ENCODE peak calls at places on chromosomes 13 and 19, in five cellular contexts. One of them, this sample, is unnamed.

GRCh38 chr13:80751854-80752253 is 410.9 kb upstream of the SPRY2 start:
- DNase-seq in ovary: no peak
- DNase-seq in tibial nerve: no peak
- DNase-seq in stomach: no peak
- DNase-seq in transverse colon: no peak
- DNase-seq in this sample: no peak

GRCh38 chr13:113632706-113633484 is 25.1 kb downstream of the ATP4B start:
- DNase-seq in stomach: no peak
- DNase-seq in tibial nerve: no peak
- DNase-seq in ovary: no peak
- DNase-seq in transverse colon: no peak
- DNase-seq in this sample: peak; percentile 40

GRCh38 chr13:71866173-71867091 is 572 bp downstream of the DACH1 start:
- DNase-seq in transverse colon: peak; percentile 24
- DNase-seq in stomach: peak; percentile 31
- DNase-seq in tibial nerve: no peak
- DNase-seq in ovary: no peak
- DNase-seq in this sample: no peak

GRCh38 chr13:47661076-47661475 is 340.0 kb downstream of the SUCLA2 start:
- DNase-seq in transverse colon: no peak
- DNase-seq in ovary: no peak
- DNase-seq in tibial nerve: no peak
- DNase-seq in stomach: no peak
- DNase-seq in this sample: no peak

GRCh38 chr13:23427342-23428182 is 5.9 kb downstream of the SACS start:
- DNase-seq in ovary: peak; percentile 20
- DNase-seq in transverse colon: peak; percentile 33
- DNase-seq in stomach: peak; percentile 43
- DNase-seq in tibial nerve: no peak
- DNase-seq in this sample: peak; percentile 93

GRCh38 chr19:16896098-16896912 is 7.5 kb downstream of the F2RL3 start:
- DNase-seq in transverse colon: peak; percentile 37
- DNase-seq in stomach: no peak
- DNase-seq in ovary: peak; percentile 52
- DNase-seq in tibial nerve: no peak
- DNase-seq in this sample: no peak

GRCh38 chr13:29947839-29948238 is 97.4 kb upstream of the UBL3 start:
- DNase-seq in ovary: no peak
- DNase-seq in transverse colon: no peak
- DNase-seq in stomach: no peak
- DNase-seq in tibial nerve: no peak
- DNase-seq in this sample: no peak

GRCh38 chr13:33259296-33259695 is 26.3 kb downstream of the STARD13 start:
- DNase-seq in tibial nerve: no peak
- DNase-seq in transverse colon: no peak
- DNase-seq in stomach: no peak
- DNase-seq in ovary: no peak
- DNase-seq in this sample: no peak

GRCh38 chr13:80040977-80041310 is 300.0 kb downstream of the SPRY2 start:
- DNase-seq in tibial nerve: no peak
- DNase-seq in ovary: no peak
- DNase-seq in transverse colon: no peak
- DNase-seq in stomach: no peak
- DNase-seq in this sample: no peak

GRCh38 chr13:31346891-31347290 is 147.1 kb downstream of the B3GLCT start:
- DNase-seq in stomach: no peak
- DNase-seq in tibial nerve: no peak
- DNase-seq in transverse colon: no peak
- DNase-seq in ovary: no peak
- DNase-seq in this sample: no peak

GRCh38 chr19:55370305-55370988 is at the start of gene IL11:
- DNase-seq in stomach: no peak
- DNase-seq in tibial nerve: no peak
- DNase-seq in transverse colon: no peak
- DNase-seq in ovary: no peak
- DNase-seq in this sample: no peak

GRCh38 chr13:53032849-53033248 is 4.2 kb downstream of the OLFM4 start:
- DNase-seq in stomach: no peak
- DNase-seq in ovary: no peak
- DNase-seq in tibial nerve: no peak
- DNase-seq in transverse colon: no peak
- DNase-seq in this sample: no peak

GRCh38 chr19:18173572-18174294 is at the start of gene IFI30:
- DNase-seq in ovary: peak; percentile 82
- DNase-seq in transverse colon: peak; percentile 88
- DNase-seq in stomach: peak; percentile 96
- DNase-seq in tibial nerve: peak; percentile 61
- DNase-seq in this sample: peak; percentile 90

GRCh38 chr19:47157455-47158321 is 27.1 kb downstream of the SAE1 start:
- DNase-seq in stomach: peak; percentile 33
- DNase-seq in transverse colon: peak; percentile 64
- DNase-seq in ovary: no peak
- DNase-seq in tibial nerve: no peak
- DNase-seq in this sample: peak; percentile 74

GRCh38 chr13:30696278-30697176 is 38.8 kb upstream of the ALOX5AP start:
- DNase-seq in stomach: no peak
- DNase-seq in tibial nerve: no peak
- DNase-seq in ovary: no peak
- DNase-seq in transverse colon: peak; percentile 25
- DNase-seq in this sample: no peak

GRCh38 chr13:20990910-20991525 is 70.4 kb downstream of the LATS2 start:
- DNase-seq in stomach: no peak
- DNase-seq in transverse colon: no peak
- DNase-seq in tibial nerve: no peak
- DNase-seq in ovary: no peak
- DNase-seq in this sample: no peak

GRCh38 chr13:33123066-33123940 is 107.1 kb downstream of the KL start:
- DNase-seq in ovary: no peak
- DNase-seq in stomach: no peak
- DNase-seq in transverse colon: no peak
- DNase-seq in tibial nerve: no peak
- DNase-seq in this sample: peak; percentile 81

GRCh38 chr13:30698023-30698422 is 37.3 kb upstream of the ALOX5AP start:
- DNase-seq in ovary: no peak
- DNase-seq in stomach: no peak
- DNase-seq in tibial nerve: no peak
- DNase-seq in transverse colon: no peak
- DNase-seq in this sample: no peak

GRCh38 chr19:44551850-44552249 is 22.4 kb upstream of the CEACAM20 start:
- DNase-seq in tibial nerve: no peak
- DNase-seq in ovary: no peak
- DNase-seq in stomach: no peak
- DNase-seq in transverse colon: no peak
- DNase-seq in this sample: no peak

GRCh38 chr13:26561636-26562537 is 4.4 kb downstream of the WASF3 start:
- DNase-seq in tibial nerve: no peak
- DNase-seq in stomach: no peak
- DNase-seq in transverse colon: no peak
- DNase-seq in ovary: no peak
- DNase-seq in this sample: no peak

GRCh38 chr19:49340069-49340864 is 5.1 kb downstream of the CD37 start:
- DNase-seq in tibial nerve: peak; percentile 62
- DNase-seq in ovary: peak; percentile 74
- DNase-seq in transverse colon: peak; percentile 75
- DNase-seq in stomach: peak; percentile 84
- DNase-seq in this sample: peak; percentile 85

GRCh38 chr13:105464249-105464648 is 1071.2 kb downstream of the EFNB2 start:
- DNase-seq in stomach: no peak
- DNase-seq in ovary: no peak
- DNase-seq in transverse colon: no peak
- DNase-seq in tibial nerve: no peak
- DNase-seq in this sample: no peak

GRCh38 chr19:57351867-57352266 is 796 bp downstream of the ZNF304 start:
- DNase-seq in transverse colon: no peak
- DNase-seq in ovary: no peak
- DNase-seq in stomach: no peak
- DNase-seq in tibial nerve: no peak
- DNase-seq in this sample: no peak

GRCh38 chr13:34217343-34218094 is 399.6 kb downstream of the RFC3 start:
- DNase-seq in tibial nerve: no peak
- DNase-seq in transverse colon: no peak
- DNase-seq in stomach: no peak
- DNase-seq in ovary: no peak
- DNase-seq in this sample: no peak

GRCh38 chr13:99133848-99134247 is 66.8 kb upstream of the UBAC2 start:
- DNase-seq in stomach: no peak
- DNase-seq in tibial nerve: no peak
- DNase-seq in transverse colon: no peak
- DNase-seq in ovary: no peak
- DNase-seq in this sample: no peak

GRCh38 chr13:25046985-25047660 is 48.8 kb upstream of the PABPC3 start:
- DNase-seq in ovary: no peak
- DNase-seq in stomach: no peak
- DNase-seq in transverse colon: no peak
- DNase-seq in tibial nerve: no peak
- DNase-seq in this sample: no peak

GRCh38 chr13:26614721-26615120 is 57.2 kb downstream of the WASF3 start:
- DNase-seq in ovary: no peak
- DNase-seq in transverse colon: no peak
- DNase-seq in tibial nerve: no peak
- DNase-seq in stomach: no peak
- DNase-seq in this sample: no peak

GRCh38 chr19:46913198-46913851 is 52.5 kb downstream of the ARHGAP35 start:
- DNase-seq in tibial nerve: no peak
- DNase-seq in transverse colon: no peak
- DNase-seq in ovary: no peak
- DNase-seq in stomach: no peak
- DNase-seq in this sample: no peak

GRCh38 chr19:1871140-1871597 is 7.8 kb upstream of the KLF16 start:
- DNase-seq in ovary: no peak
- DNase-seq in transverse colon: no peak
- DNase-seq in stomach: no peak
- DNase-seq in tibial nerve: no peak
- DNase-seq in this sample: no peak
- TF ChIP-seq EP300 in ovary: no peak
- TF ChIP-seq EP300 in transverse colon: no peak
- TF ChIP-seq EP300 in stomach: no peak
- TF ChIP-seq EP300 in tibial nerve: no peak
- TF ChIP-seq EP300 in this sample: no peak

GRCh38 chr19:4376245-4376990 is 23.9 kb downstream of the SH3GL1 start:
- DNase-seq in stomach: no peak
- DNase-seq in tibial nerve: no peak
- DNase-seq in ovary: no peak
- DNase-seq in transverse colon: no peak
- DNase-seq in this sample: no peak
- H3K4me3 ChIP-seq in stomach: no peak overlapping the region
- H3K4me3 ChIP-seq in tibial nerve: no peak overlapping the region
- H3K4me3 ChIP-seq in ovary: no peak overlapping the region
- H3K4me3 ChIP-seq in transverse colon: no peak overlapping the region
- H3K4me3 ChIP-seq in this sample: no peak overlapping the region

DNA sequence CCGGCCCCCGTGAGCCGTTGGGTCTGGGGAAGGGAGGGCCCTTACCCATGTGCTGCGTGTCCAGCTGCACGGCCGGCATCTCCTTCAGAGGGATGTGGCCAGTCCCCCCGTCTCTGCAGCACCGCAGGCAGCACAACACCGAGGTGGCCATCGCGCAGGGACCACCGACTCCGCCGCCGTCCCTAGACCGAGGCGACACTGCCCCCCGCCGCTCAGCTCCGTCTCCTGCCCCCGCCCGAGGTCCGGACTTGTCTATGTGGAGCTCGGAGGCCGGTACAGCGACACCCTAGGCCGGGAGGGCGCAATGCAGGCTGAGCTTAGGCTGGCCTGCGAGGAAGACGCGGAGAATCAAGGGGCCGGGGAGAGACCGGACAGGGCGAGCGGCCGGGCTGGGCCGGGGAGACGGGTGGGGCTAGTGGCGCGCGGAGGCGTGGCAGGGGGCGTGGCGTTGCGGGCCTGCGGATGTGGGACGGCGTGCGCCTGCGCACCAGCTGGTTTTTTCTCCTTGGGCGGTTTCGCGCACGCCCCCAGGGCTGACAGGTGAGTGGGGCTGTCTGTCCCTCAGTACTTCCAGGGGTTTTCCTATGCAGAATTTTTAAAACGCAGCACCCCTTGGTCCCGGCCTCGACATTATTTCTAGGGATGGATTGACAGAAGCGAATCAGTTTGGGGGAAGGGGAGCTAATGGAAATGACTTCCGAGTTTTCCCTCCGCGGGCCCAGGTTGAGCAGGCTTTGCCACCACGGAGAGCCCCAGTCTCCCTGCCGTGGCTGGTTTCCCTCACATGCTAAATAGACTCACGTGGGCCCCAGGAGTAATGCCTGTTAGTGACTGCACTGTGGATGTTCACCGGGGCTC is at the start of gene SPRYD7:
- DNase-seq in stomach: peak; percentile 98
- DNase-seq in ovary: peak; percentile 98
- DNase-seq in transverse colon: peak; percentile 99
- DNase-seq in tibial nerve: peak; percentile 92
- DNase-seq in this sample: peak; percentile 98
- TF ChIP-seq POLR2A in stomach: no peak
- TF ChIP-seq POLR2A in ovary: peak; percentile 33
- TF ChIP-seq POLR2A in transverse colon: peak; percentile 80
- TF ChIP-seq POLR2A in tibial nerve: peak; percentile 52
- TF ChIP-seq POLR2A in this sample: peak; percentile 45

GRCh38 chr19:7076151-7076550 is 6.6 kb downstream of the ZNF557 start:
- DNase-seq in ovary: no peak
- DNase-seq in tibial nerve: no peak
- DNase-seq in stomach: no peak
- DNase-seq in transverse colon: no peak
- DNase-seq in this sample: no peak
- TF ChIP-seq EP300 in ovary: no peak
- TF ChIP-seq EP300 in tibial nerve: no peak
- TF ChIP-seq EP300 in stomach: no peak
- TF ChIP-seq EP300 in transverse colon: no peak
- TF ChIP-seq EP300 in this sample: no peak

DNA sequence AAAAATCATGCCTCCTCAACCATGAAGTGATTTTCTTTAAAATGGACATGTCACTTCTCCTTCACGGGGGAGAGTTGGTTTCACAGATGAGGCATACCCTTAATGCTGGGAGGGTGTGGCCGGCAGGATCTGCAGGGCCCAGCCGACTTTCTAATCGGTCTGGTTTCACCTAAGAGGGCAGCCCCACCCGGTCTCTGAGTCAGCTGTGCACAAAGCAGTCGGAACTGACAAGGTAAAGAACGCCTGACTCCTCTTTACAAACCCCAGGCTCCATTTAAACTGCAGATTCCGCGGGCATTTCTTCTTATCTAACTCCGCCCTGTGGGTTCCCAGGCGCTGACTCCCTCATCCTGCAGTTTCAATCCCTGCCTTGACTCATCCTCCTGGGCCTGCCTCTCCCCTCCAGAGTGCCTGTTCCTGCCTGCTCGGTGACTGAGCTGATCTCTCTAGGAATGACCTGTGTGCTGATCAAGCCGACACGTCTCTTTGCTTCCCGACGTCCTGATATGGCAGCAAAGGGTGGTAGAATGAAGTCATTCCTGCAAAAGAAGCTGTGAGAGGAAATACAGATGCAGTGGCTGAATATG is 63.4 kb downstream of the EFNB2 start:
- DNase-seq in transverse colon: peak; percentile 73
- DNase-seq in stomach: peak; percentile 68
- DNase-seq in ovary: peak; percentile 14
- DNase-seq in tibial nerve: no peak
- DNase-seq in this sample: peak; percentile 78
- H3K4me3 ChIP-seq in transverse colon: no peak overlapping the region
- H3K4me3 ChIP-seq in stomach: peak overlapping the region; percentile 16
- H3K4me3 ChIP-seq in ovary: no peak overlapping the region
- H3K4me3 ChIP-seq in tibial nerve: peak overlapping the region; percentile 8
- H3K4me3 ChIP-seq in this sample: no peak overlapping the region

GRCh38 chr13:40666058-40666904 is at the start of gene FOXO1:
- DNase-seq in tibial nerve: peak; percentile 86
- DNase-seq in transverse colon: peak; percentile 91
- DNase-seq in stomach: peak; percentile 91
- DNase-seq in ovary: peak; percentile 91
- DNase-seq in this sample: peak; percentile 94
- TF ChIP-seq POLR2A in tibial nerve: peak; percentile 98
- TF ChIP-seq POLR2A in transverse colon: peak; percentile 73
- TF ChIP-seq POLR2A in stomach: no peak
- TF ChIP-seq POLR2A in ovary: peak; percentile 92
- TF ChIP-seq POLR2A in this sample: peak; percentile 14

This sample was measured in sigmoid colon.